ENCODE peak calls at places on chromosomes 7 and 10, in five cellular contexts. S, Z, B, X and C are unnamed samples.

GRCh38 chr7:29749701-29750321 is 56.5 kb upstream of the WIPF3 start:
- DNase-seq in S (no peak), Z (no peak), B (no peak), X (no peak), C (no peak)

GRCh38 chr10:6062101-6062771 is at the start of gene IL2RA:
- DNase-seq in S (peak; percentile 51), Z (no peak), B (no peak), X (no peak), C (no peak)

GRCh38 chr10:113646337-113647201 is 17.3 kb downstream of the NRAP start:
- DNase-seq in S (no peak), Z (peak; percentile 59), B (no peak), X (no peak), C (no peak)

GRCh38 chr7:2196381-2197378 is 36.1 kb downstream of the MAD1L1 start:
- DNase-seq in S (no peak), Z (no peak), B (no peak), X (no peak), C (no peak)

GRCh38 chr7:51035696-51036095 is 253.0 kb upstream of the GRB10 start:
- DNase-seq in S (no peak), Z (no peak), B (peak; percentile 24), X (peak; percentile 18), C (no peak)

GRCh38 chr10:105585753-105586152 is 944.7 kb downstream of the SORCS3 start:
- DNase-seq in S (no peak), Z (no peak), B (peak; percentile 82), X (peak; percentile 13), C (no peak)

GRCh38 chr7:144671429-144671828 is 164.4 kb downstream of the TPK1 start:
- DNase-seq in S (no peak), Z (no peak), B (no peak), X (no peak), C (no peak)

GRCh38 chr10:26780793-26781601 is 79.8 kb downstream of the ABI1 start:
- DNase-seq in S (no peak), Z (no peak), B (peak; percentile 95), X (peak; percentile 88), C (no peak)

GRCh38 chr7:128022631-128023532 is 8.4 kb downstream of the LRRC4 start:
- DNase-seq in S (no peak), Z (no peak), B (peak; percentile 81), X (peak; percentile 63), C (no peak)

GRCh38 chr7:121116399-121116798 is 127.9 kb downstream of the CPED1 start:
- DNase-seq in S (no peak), Z (no peak), B (no peak), X (no peak), C (no peak)

GRCh38 chr7:129969881-129970446 is 17.2 kb upstream of the UBE2H start:
- DNase-seq in S (no peak), Z (no peak), B (peak; percentile 84), X (peak; percentile 88), C (no peak)

GRCh38 chr7:105073143-105073542 is 59.1 kb downstream of the KMT2E start:
- DNase-seq in S (no peak), Z (no peak), B (no peak), X (no peak), C (no peak)

GRCh38 chr7:116802144-116802747 is 60.1 kb upstream of the CAPZA2 start:
- DNase-seq in S (no peak), Z (no peak), B (peak; percentile 25), X (peak; percentile 47), C (no peak)

GRCh38 chr10:59675812-59676211 is 33.8 kb downstream of the SLC16A9 start:
- DNase-seq in S (no peak), Z (no peak), B (no peak), X (no peak), C (peak; percentile 20)

GRCh38 chr7:64874114-64874513 is 29.0 kb upstream of the ZNF273 start:
- DNase-seq in S (no peak), Z (no peak), B (no peak), X (no peak), C (no peak)

GRCh38 chr10:26259341-26259740 is 42.8 kb downstream of the GAD2 start:
- DNase-seq in S (no peak), Z (no peak), B (no peak), X (no peak), C (no peak)

GRCh38 chr7:39709768-39710291 is 86.5 kb downstream of the RALA start:
- DNase-seq in S (no peak), Z (no peak), B (peak; percentile 91), X (peak; percentile 69), C (no peak)

GRCh38 chr10:44513592-44513991 is 128.7 kb upstream of the CXCL12 start:
- DNase-seq in S (no peak), Z (peak; percentile 68), B (peak; percentile 18), X (peak; percentile 10), C (no peak)

GRCh38 chr10:44512345-44513095 is 127.6 kb upstream of the CXCL12 start:
- DNase-seq in S (no peak), Z (no peak), B (no peak), X (no peak), C (no peak)

GRCh38 chr10:44516941-44517340 is 132.0 kb upstream of the CXCL12 start:
- DNase-seq in S (no peak), Z (no peak), B (no peak), X (no peak), C (no peak)

GRCh38 chr10:44520651-44521050 is 135.8 kb upstream of the CXCL12 start:
- DNase-seq in S (no peak), Z (no peak), B (peak; percentile 11), X (no peak), C (no peak)

GRCh38 chr10:44517635-44518034 is 132.7 kb upstream of the CXCL12 start:
- DNase-seq in S (no peak), Z (no peak), B (no peak), X (no peak), C (no peak)
- TF ChIP-seq CTCF in S (no peak), Z (no peak), B (peak; percentile 14), X (peak; percentile 29), C (peak; percentile 31)

GRCh38 chr10:96025566-96025965 is 17.8 kb upstream of the CCNJ start:
- DNase-seq in S (no peak), Z (no peak), B (peak; percentile 6), X (no peak), C (no peak)
- TF ChIP-seq CTCF in S (no peak), Z (no peak), B (no peak), X (peak; percentile 20), C (peak; percentile 46)

DNA sequence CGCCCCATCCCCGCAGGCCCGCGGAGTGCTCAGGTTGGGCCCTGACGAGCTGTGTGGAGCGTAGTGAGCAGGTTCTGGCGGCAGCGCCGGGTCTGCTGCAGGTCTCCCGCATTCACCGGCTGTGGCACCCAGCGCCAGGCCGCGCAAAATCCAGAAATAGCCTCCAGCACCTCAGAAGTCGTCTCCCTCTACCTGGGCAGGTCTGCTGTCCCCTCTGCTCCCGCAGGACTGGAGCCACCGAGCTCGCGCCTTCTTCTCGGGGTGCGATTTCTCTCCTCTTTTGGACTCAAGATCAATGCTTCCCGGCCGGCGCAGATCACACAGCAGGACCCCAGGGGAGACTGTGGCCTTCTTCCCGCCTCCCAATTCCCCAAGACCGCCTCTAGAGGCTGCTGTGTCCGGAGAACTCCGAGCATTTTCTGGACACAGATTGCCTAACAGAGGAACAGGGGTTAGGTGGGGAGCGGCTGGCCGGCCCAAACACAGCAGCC is 8.4 kb downstream of the TLX1 start:
- DNase-seq in S (no peak), Z (no peak), B (no peak), X (no peak), C (no peak)
- TF ChIP-seq CTCF in S (no peak), Z (no peak), B (peak; percentile 27), X (peak; percentile 34), C (peak; percentile 45)

DNA sequence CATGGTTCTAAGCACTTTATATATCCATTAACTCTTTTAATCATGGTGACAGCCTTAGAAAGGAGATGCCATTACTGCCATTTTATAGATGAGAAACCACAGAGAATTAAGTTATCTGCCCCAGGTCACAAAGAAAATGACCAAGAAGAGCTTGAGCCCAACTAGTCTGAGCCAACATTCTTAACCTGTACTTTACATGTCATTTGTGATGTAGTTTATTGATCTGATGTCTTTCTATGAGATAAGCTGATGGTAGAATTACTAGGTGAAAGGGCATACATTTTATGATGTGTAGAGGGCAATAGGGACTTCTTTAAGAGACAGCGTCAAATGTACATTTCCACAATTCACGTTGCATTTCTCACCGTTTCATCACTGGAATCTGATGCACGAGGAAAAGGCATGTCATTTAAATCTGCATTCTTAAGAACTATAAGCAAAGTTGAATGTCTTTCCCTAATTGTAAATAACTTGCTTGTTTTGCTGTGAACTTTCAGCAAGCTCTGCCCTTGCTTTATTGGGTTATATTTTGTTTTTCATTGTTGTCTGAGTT is 11.3 kb downstream of the ACSL5 start:
- DNase-seq in S (no peak), Z (no peak), B (no peak), X (no peak), C (no peak)
- TF ChIP-seq CTCF in S (no peak), Z (no peak), B (no peak), X (no peak), C (no peak)

GRCh38 chr7:154892459-154892858 is 110.5 kb downstream of the PAXIP1 start:
- DNase-seq in S (no peak), Z (no peak), B (no peak), X (no peak), C (peak; percentile 20)
- TF ChIP-seq CTCF in S (no peak), Z (no peak), B (no peak), X (no peak), C (no peak)